ENCODE peak calls at places on chromosomes 5 and 9, in eight cellular contexts. F is ovary, Z is HCT116, U is endothelial cell of umbilical vein, V is esophagus muscularis mucosa, I is A549, O is heart left ventricle, L is GM12878. D is an unnamed sample.

GRCh38 chr5:72410896-72411295 is 90.7 kb downstream of the PTCD2 start:
- DNase-seq in F (no peak), Z (no peak), U (no peak), V (no peak), I (no peak), O (no peak), L (no peak), D (no peak)

GRCh38 chr9:72305102-72305546 is 59.9 kb downstream of the ZFAND5 start:
- DNase-seq in F (peak; percentile 82), Z (peak; percentile 95), U (peak; percentile 95), V (peak; percentile 96), I (peak; percentile 97), O (peak; percentile 79), L (no peak), D (peak; percentile 61)

GRCh38 chr5:17216176-17216973 is 1.1 kb upstream of the BASP1 start:
- DNase-seq in F (peak; percentile 80), Z (peak; percentile 34), U (peak; percentile 87), V (no peak), I (peak; percentile 73), O (peak; percentile 56), L (peak; percentile 62), D (peak; percentile 66)

GRCh38 chr9:110814159-110814558 is 145.6 kb downstream of the MUSK start:
- DNase-seq in F (no peak), Z (no peak), U (no peak), V (no peak), I (no peak), O (no peak), L (no peak), D (no peak)

GRCh38 chr5:172436874-172437369 is 17.4 kb downstream of the SH3PXD2B start:
- DNase-seq in F (no peak), Z (no peak), U (no peak), V (no peak), I (no peak), O (no peak), L (no peak), D (no peak)

GRCh38 chr5:141182248-141182647 is at the start of gene PCDHB16:
- DNase-seq in F (peak; percentile 75), Z (no peak), U (peak; percentile 16), V (no peak), I (no peak), O (no peak), L (no peak), D (no peak)

GRCh38 chr5:149403923-149404745 is 25.0 kb upstream of the IL17B start:
- DNase-seq in F (no peak), Z (no peak), U (no peak), V (no peak), I (peak; percentile 21), O (no peak), L (no peak), D (no peak)

GRCh38 chr5:78989080-78989479 is 4.0 kb upstream of the ARSB start:
- DNase-seq in F (no peak), Z (no peak), U (no peak), V (no peak), I (no peak), O (no peak), L (no peak), D (no peak)

GRCh38 chr5:14452685-14453084 is 128.9 kb upstream of the OTULINL start:
- DNase-seq in F (peak; percentile 29), Z (no peak), U (no peak), V (no peak), I (no peak), O (no peak), L (no peak), D (no peak)

GRCh38 chr5:56088967-56089829 is 94.4 kb upstream of the IL6ST start:
- DNase-seq in F (no peak), Z (no peak), U (no peak), V (no peak), I (peak; percentile 31), O (no peak), L (peak; percentile 74), D (no peak)

GRCh38 chr5:1293997-1294838 is 650 bp downstream of the TERT start:
- DNase-seq in F (no peak), Z (no peak), U (no peak), V (no peak), I (no peak), O (no peak), L (no peak), D (no peak)

GRCh38 chr5:1292139-1292538 is 2.7 kb downstream of the TERT start:
- DNase-seq in F (no peak), Z (no peak), U (no peak), V (no peak), I (no peak), O (no peak), L (no peak), D (no peak)

GRCh38 chr5:1292846-1293415 is 1.9 kb downstream of the TERT start:
- DNase-seq in F (no peak), Z (no peak), U (no peak), V (no peak), I (no peak), O (no peak), L (no peak), D (no peak)

GRCh38 chr5:1293416-1293996 is 1.4 kb downstream of the TERT start:
- DNase-seq in F (no peak), Z (no peak), U (no peak), V (no peak), I (no peak), O (no peak), L (no peak), D (no peak)

GRCh38 chr5:1291611-1292080 is 3.2 kb downstream of the TERT start:
- DNase-seq in F (no peak), Z (no peak), U (no peak), V (no peak), I (no peak), O (no peak), L (no peak), D (no peak)
- TF ChIP-seq POLR2A in F (no peak), Z (no peak), U (no peak), V (no peak), I (no peak), O (no peak), L (no peak), D (no peak)

GRCh38 chr5:76716456-76717157 is 681 bp downstream of the F2R start:
- DNase-seq in F (no peak), Z (no peak), U (peak; percentile 63), V (no peak), I (no peak), O (peak; percentile 34), L (no peak), D (peak; percentile 16)
- TF ChIP-seq POLR2A in F (no peak), Z (no peak), U (peak; percentile 38), V (no peak), I (no peak), O (no peak), L (no peak), D (no peak)

DNA sequence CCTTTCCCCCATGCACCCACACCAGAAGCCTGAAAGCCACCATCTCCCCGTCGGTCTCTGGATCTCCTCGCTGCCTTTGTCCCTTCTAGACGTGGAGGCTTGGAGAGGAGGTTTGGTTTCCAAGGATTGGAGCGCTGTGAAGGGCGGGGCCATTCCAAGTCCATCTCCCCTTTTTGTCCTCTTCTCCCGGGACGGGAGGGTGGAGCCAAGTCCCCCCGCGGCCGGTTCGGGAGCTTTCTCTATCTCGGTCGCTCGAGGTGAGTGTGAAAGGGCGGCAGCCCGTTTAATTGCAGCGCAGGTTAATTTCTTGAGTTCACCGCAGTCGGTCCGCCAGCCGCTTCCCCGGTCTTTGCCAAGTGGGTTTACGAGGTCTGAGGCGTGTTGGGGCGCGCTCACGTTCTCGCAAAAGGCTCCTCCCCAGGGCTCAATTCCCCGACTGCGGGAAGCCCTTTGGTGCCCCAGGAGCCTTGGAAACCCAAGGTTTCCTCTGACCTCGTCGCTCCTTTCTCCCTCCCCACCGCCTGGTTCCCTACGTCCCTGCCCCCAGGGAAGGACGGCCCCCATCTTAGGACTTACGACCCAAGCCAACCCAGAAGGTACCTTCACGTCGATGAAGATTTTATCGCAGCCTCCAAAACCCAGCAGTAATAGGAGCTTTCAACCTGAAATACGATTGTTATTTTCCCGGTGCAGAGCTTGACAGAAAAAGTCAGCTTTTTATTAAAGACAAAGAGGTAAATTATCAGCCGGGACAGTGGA is 2.8 kb upstream of the ZNF462 start:
- DNase-seq in F (peak; percentile 43), Z (peak; percentile 41), U (peak; percentile 46), V (no peak), I (peak; percentile 10), O (peak; percentile 60), L (no peak), D (no peak)
- TF ChIP-seq POLR2A in F (no peak), Z (no peak), U (no peak), V (no peak), I (no peak), O (no peak), L (no peak), D (no peak)

GRCh38 chr9:136398286-136398685 is 1.7 kb downstream of the SNAPC4 start:
- DNase-seq in F (no peak), Z (no peak), U (no peak), V (no peak), I (no peak), O (no peak), L (no peak), D (no peak)

GRCh38 chr9:136401173-136401922 is 1.4 kb upstream of the SNAPC4 start:
- DNase-seq in F (no peak), Z (no peak), U (no peak), V (no peak), I (no peak), O (no peak), L (no peak), D (no peak)

GRCh38 chr9:136402067-136402466 is 2.1 kb upstream of the SNAPC4 start:
- DNase-seq in F (no peak), Z (no peak), U (no peak), V (no peak), I (no peak), O (no peak), L (no peak), D (no peak)

GRCh38 chr9:136399176-136400037 is 563 bp downstream of the SNAPC4 start:
- DNase-seq in F (no peak), Z (no peak), U (peak; percentile 24), V (no peak), I (no peak), O (no peak), L (no peak), D (peak; percentile 49)

GRCh38 chr9:136400038-136400834 is at the start of gene SNAPC4:
- DNase-seq in F (peak; percentile 80), Z (peak; percentile 62), U (peak; percentile 82), V (peak; percentile 93), I (peak; percentile 80), O (peak; percentile 87), L (peak; percentile 40), D (peak; percentile 91)
- TF ChIP-seq POLR2A in F (no peak), Z (peak; percentile 85), U (peak; percentile 90), V (no peak), I (peak; percentile 92), O (no peak), L (peak; percentile 93), D (peak; percentile 53)

GRCh38 chr9:33434317-33435105 is 12.9 kb downstream of the AQP3 start:
- DNase-seq in F (no peak), Z (no peak), U (no peak), V (no peak), I (no peak), O (no peak), L (no peak), D (no peak)
- TF ChIP-seq POLR2A in F (no peak), Z (no peak), U (no peak), V (no peak), I (no peak), O (no peak), L (no peak), D (no peak)